ENCODE peak calls at places on chromosomes 4 and X, in nine cellular contexts. G is activated T-cell treated with anti-CD3 and anti-CD28 coated beads, Interleukin-2, amount 50 U/mL, for 24 hours; K is cardiac muscle cell; P is endothelial cell; F is stimulated activated naive B cell treated with anti-CD40 and anti-IgM and Interleukin-4, amounts not matched to agents 10 μg/mL and 1 μg/mL and 100 μg/mL, for 72 hours; Y is tibial nerve; V is kidney epithelial cell; J is stimulated activated CD4-positive, alpha-beta T cell treated with anti-CD3 and anti-CD28 coated beads, Interleukin-15, amount 100 ng/mL, for 24 hours; I is BJ. U is an unnamed sample.

GRCh38 chr4:107862658-107863057 is 37.9 kb downstream of the SGMS2 start:
- DNase-seq in G (no peak), K (peak), P (no peak), F (no peak), Y (no peak), V (peak), J (peak), I (no peak), U (no peak)

GRCh38 chrX:118968031-118968430 is 6.4 kb upstream of the LONRF3 start:
- DNase-seq in G (no peak), K (no peak), P (no peak), F (no peak), Y (no peak), V (no peak), J (no peak), I (no peak), U (no peak)

GRCh38 chr4:2042207-2042946 is 16.8 kb upstream of the NAT8L start:
- DNase-seq in G (peak), K (no peak), P (peak), F (no peak), Y (no peak), V (no peak), J (peak), I (no peak), U (no peak)

GRCh38 chr4:150280081-150280950 is 202.1 kb downstream of the DCLK2 start:
- DNase-seq in G (no peak), K (peak), P (no peak), F (no peak), Y (no peak), V (peak), J (no peak), I (peak), U (no peak)

GRCh38 chrX:130694983-130695382 is 208.0 kb downstream of the ENOX2 start:
- DNase-seq in G (no peak), K (no peak), P (no peak), F (no peak), Y (no peak), V (no peak), J (no peak), I (no peak), U (no peak)

GRCh38 chr4:55272576-55272975 is 73.5 kb upstream of the SRD5A3 start:
- DNase-seq in G (no peak), K (no peak), P (no peak), F (no peak), Y (no peak), V (no peak), J (no peak), I (no peak), U (peak)

GRCh38 chrX:119735467-119735866 is 22.9 kb upstream of the SOWAHD start:
- DNase-seq in G (no peak), K (no peak), P (no peak), F (no peak), Y (no peak), V (no peak), J (no peak), I (no peak), U (peak)

GRCh38 chr4:11805837-11806236 is 377.1 kb upstream of the HS3ST1 start:
- DNase-seq in G (no peak), K (peak), P (no peak), F (no peak), Y (no peak), V (no peak), J (no peak), I (no peak), U (no peak)

GRCh38 chrX:39196192-39197102 is 395.2 kb downstream of the MID1IP1 start:
- DNase-seq in G (peak), K (peak), P (no peak), F (peak), Y (no peak), V (peak), J (peak), I (no peak), U (no peak)

GRCh38 chrX:10611441-10612090 is 8.8 kb downstream of the MID1 start:
- DNase-seq in G (no peak), K (peak), P (no peak), F (no peak), Y (no peak), V (no peak), J (no peak), I (no peak), U (no peak)

GRCh38 chrX:1093112-1093511 is 119.3 kb downstream of the CRLF2 start:
- DNase-seq in G (peak), K (no peak), P (no peak), F (no peak), Y (no peak), V (no peak), J (peak), I (no peak), U (no peak)

GRCh38 chr4:74374561-74375327 is 9.8 kb downstream of the EREG start:
- DNase-seq in G (no peak), K (peak), P (no peak), F (no peak), Y (no peak), V (peak), J (peak), I (peak), U (no peak)

GRCh38 chr4:183223046-183223445 is 97.0 kb downstream of the CLDN22 start:
- DNase-seq in G (no peak), K (no peak), P (no peak), F (no peak), Y (no peak), V (no peak), J (no peak), I (no peak), U (no peak)

GRCh38 chr4:133997440-133997839 is 204.1 kb downstream of the PABPC4L start:
- DNase-seq in G (no peak), K (peak), P (no peak), F (no peak), Y (no peak), V (no peak), J (no peak), I (peak), U (no peak)

GRCh38 chr4:163331629-163332360 is 601 bp downstream of the NPY1R start:
- DNase-seq in G (no peak), K (peak), P (peak), F (no peak), Y (no peak), V (no peak), J (no peak), I (no peak), U (peak)

GRCh38 chrX:123171781-123172180 is 12.3 kb upstream of the GRIA3 start:
- DNase-seq in G (no peak), K (peak), P (no peak), F (no peak), Y (no peak), V (no peak), J (no peak), I (no peak), U (no peak)

GRCh38 chr4:52290468-52290867 is 239.4 kb downstream of the SPATA18 start:
- DNase-seq in G (no peak), K (no peak), P (no peak), F (no peak), Y (no peak), V (no peak), J (no peak), I (no peak), U (no peak)

GRCh38 chr4:24674279-24674678 is 89.9 kb upstream of the DHX15 start:
- DNase-seq in G (no peak), K (no peak), P (no peak), F (no peak), Y (no peak), V (no peak), J (no peak), I (no peak), U (no peak)

GRCh38 chr4:140595065-140595464 is 26.3 kb upstream of the UCP1 start:
- DNase-seq in G (no peak), K (peak), P (no peak), F (no peak), Y (no peak), V (no peak), J (no peak), I (no peak), U (no peak)

GRCh38 chrX:1481636-1482529 is 29.2 kb upstream of the ASMTL start:
- DNase-seq in G (peak), K (peak), P (peak), F (peak), Y (peak), V (peak), J (peak), I (peak), U (peak)

GRCh38 chrX:137573356-137574101 is 7.6 kb downstream of the ZIC3 start:
- DNase-seq in G (no peak), K (no peak), P (no peak), F (no peak), Y (no peak), V (no peak), J (no peak), I (no peak), U (no peak)

GRCh38 chr4:7763788-7764187 is 175.9 kb downstream of the AFAP1 start:
- DNase-seq in G (no peak), K (peak), P (no peak), F (no peak), Y (no peak), V (peak), J (no peak), I (no peak), U (no peak)

GRCh38 chrX:24117288-24117687 is 32.2 kb upstream of the ZFX start:
- DNase-seq in G (no peak), K (peak), P (no peak), F (no peak), Y (peak), V (no peak), J (no peak), I (peak), U (no peak)

GRCh38 chr4:132383571-132384199 is 765.4 kb upstream of the PCDH10 start:
- DNase-seq in G (no peak), K (no peak), P (no peak), F (no peak), Y (no peak), V (no peak), J (no peak), I (peak), U (no peak)

GRCh38 chr4:71697031-71697430 is 86.8 kb downstream of the GC start:
- DNase-seq in G (no peak), K (no peak), P (no peak), F (no peak), Y (no peak), V (no peak), J (no peak), I (no peak), U (no peak)

GRCh38 chrX:135112743-135113142 is 7.6 kb downstream of the ETDB start:
- DNase-seq in G (no peak), K (no peak), P (no peak), F (no peak), Y (no peak), V (no peak), J (no peak), I (no peak), U (no peak)

GRCh38 chr4:150578745-150579470 is 3.0 kb upstream of the MAB21L2 start:
- DNase-seq in G (no peak), K (peak), P (peak), F (no peak), Y (no peak), V (no peak), J (no peak), I (no peak), U (peak)

GRCh38 chr4:8774071-8774470 is 97.6 kb downstream of the HMX1 start:
- DNase-seq in G (no peak), K (no peak), P (no peak), F (no peak), Y (no peak), V (no peak), J (no peak), I (no peak), U (peak)

GRCh38 chr4:139191373-139191772 is 14.4 kb upstream of the ELF2 start:
- DNase-seq in G (no peak), K (peak), P (no peak), F (no peak), Y (no peak), V (no peak), J (no peak), I (no peak), U (no peak)

GRCh38 chrX:125387945-125388344 is 68.3 kb downstream of the TEX13C start:
- DNase-seq in G (no peak), K (no peak), P (no peak), F (no peak), Y (no peak), V (no peak), J (no peak), I (no peak), U (no peak)

GRCh38 chrX:119672252-119672825 is 20.6 kb downstream of the SEPTIN6 start:
- DNase-seq in G (no peak), K (no peak), P (no peak), F (no peak), Y (no peak), V (no peak), J (no peak), I (no peak), U (no peak)

GRCh38 chrX:47560179-47560830 is 700 bp upstream of the ARAF start:
- DNase-seq in G (no peak), K (no peak), P (no peak), F (no peak), Y (no peak), V (no peak), J (no peak), I (no peak), U (no peak)

GRCh38 chr4:1714303-1715001 is 2.3 kb upstream of the SLBP start:
- DNase-seq in G (no peak), K (no peak), P (no peak), F (no peak), Y (no peak), V (no peak), J (no peak), I (no peak), U (no peak)

GRCh38 chrX:151902813-151903591 is 9.7 kb upstream of the MAGEA4 start:
- DNase-seq in G (no peak), K (peak), P (peak), F (no peak), Y (peak), V (peak), J (no peak), I (peak), U (no peak)

GRCh38 chr4:114036426-114036825 is 57.0 kb upstream of the ARSJ start:
- DNase-seq in G (no peak), K (no peak), P (no peak), F (no peak), Y (no peak), V (no peak), J (no peak), I (no peak), U (no peak)

GRCh38 chr4:161419822-161420221 is 744.0 kb downstream of the FSTL5 start:
- DNase-seq in G (no peak), K (no peak), P (peak), F (no peak), Y (peak), V (no peak), J (no peak), I (no peak), U (no peak)

GRCh38 chr4:128802680-128803628 is 6.5 kb upstream of the JADE1 start:
- DNase-seq in G (no peak), K (no peak), P (no peak), F (no peak), Y (no peak), V (no peak), J (no peak), I (no peak), U (no peak)

GRCh38 chr4:119041951-119042560 is 93.6 kb upstream of the MYOZ2 start:
- DNase-seq in G (peak), K (peak), P (peak), F (peak), Y (peak), V (peak), J (peak), I (no peak), U (peak)